ENCODE peak calls at places on chromosome 20, in ten cellular contexts. One of them, this sample, is unnamed.

GRCh38 chr20:51789434-51789833 is 12.9 kb downstream of the SALL4 start:
- DNase-seq in AG09319: no peak
- DNase-seq in transverse colon: no peak
- DNase-seq in stimulated activated CD4-positive, alpha-beta T cell treated with anti-CD3 and anti-CD28 coated beads, Interleukin-12 subunit alpha, Interleukin-12 subunit beta, amount 100 ng/mL, for 4 hours: no peak
- DNase-seq in HFFc6: no peak
- DNase-seq in H4: no peak
- DNase-seq in trophoblast cell: no peak
- DNase-seq in right atrium auricular region: no peak
- DNase-seq in activated T-helper 1 cell treated with anti-CD3 and anti-CD28 coated beads, Interleukin-2, amount 50 U/mL, for 16 hours: no peak
- DNase-seq in germinal center: no peak
- DNase-seq in this sample: no peak

GRCh38 chr20:37670426-37670825 is 23.4 kb upstream of the CTNNBL1 start:
- DNase-seq in AG09319: peak
- DNase-seq in transverse colon: peak
- DNase-seq in stimulated activated CD4-positive, alpha-beta T cell treated with anti-CD3 and anti-CD28 coated beads, Interleukin-12 subunit alpha, Interleukin-12 subunit beta, amount 100 ng/mL, for 4 hours: no peak
- DNase-seq in HFFc6: no peak
- DNase-seq in H4: no peak
- DNase-seq in trophoblast cell: no peak
- DNase-seq in right atrium auricular region: no peak
- DNase-seq in activated T-helper 1 cell treated with anti-CD3 and anti-CD28 coated beads, Interleukin-2, amount 50 U/mL, for 16 hours: no peak
- DNase-seq in germinal center: no peak
- DNase-seq in this sample: no peak

GRCh38 chr20:5570442-5570841 is 179.8 kb upstream of the SHLD1 start:
- DNase-seq in AG09319: no peak
- DNase-seq in transverse colon: no peak
- DNase-seq in stimulated activated CD4-positive, alpha-beta T cell treated with anti-CD3 and anti-CD28 coated beads, Interleukin-12 subunit alpha, Interleukin-12 subunit beta, amount 100 ng/mL, for 4 hours: no peak
- DNase-seq in HFFc6: no peak
- DNase-seq in H4: no peak
- DNase-seq in trophoblast cell: no peak
- DNase-seq in right atrium auricular region: no peak
- DNase-seq in activated T-helper 1 cell treated with anti-CD3 and anti-CD28 coated beads, Interleukin-2, amount 50 U/mL, for 16 hours: no peak
- DNase-seq in germinal center: peak
- DNase-seq in this sample: no peak

GRCh38 chr20:63278661-63279060 is 6.0 kb downstream of the ARFGAP1 start:
- DNase-seq in AG09319: no peak
- DNase-seq in transverse colon: no peak
- DNase-seq in stimulated activated CD4-positive, alpha-beta T cell treated with anti-CD3 and anti-CD28 coated beads, Interleukin-12 subunit alpha, Interleukin-12 subunit beta, amount 100 ng/mL, for 4 hours: no peak
- DNase-seq in HFFc6: no peak
- DNase-seq in H4: no peak
- DNase-seq in trophoblast cell: no peak
- DNase-seq in right atrium auricular region: no peak
- DNase-seq in activated T-helper 1 cell treated with anti-CD3 and anti-CD28 coated beads, Interleukin-2, amount 50 U/mL, for 16 hours: no peak
- DNase-seq in germinal center: no peak
- DNase-seq in this sample: no peak

GRCh38 chr20:63056236-63057132 is 49.7 kb upstream of the BHLHE23 start:
- DNase-seq in AG09319: no peak
- DNase-seq in transverse colon: peak
- DNase-seq in stimulated activated CD4-positive, alpha-beta T cell treated with anti-CD3 and anti-CD28 coated beads, Interleukin-12 subunit alpha, Interleukin-12 subunit beta, amount 100 ng/mL, for 4 hours: peak
- DNase-seq in HFFc6: peak
- DNase-seq in H4: peak
- DNase-seq in trophoblast cell: peak
- DNase-seq in right atrium auricular region: no peak
- DNase-seq in activated T-helper 1 cell treated with anti-CD3 and anti-CD28 coated beads, Interleukin-2, amount 50 U/mL, for 16 hours: peak
- DNase-seq in germinal center: peak
- DNase-seq in this sample: peak

GRCh38 chr20:38414769-38415450 is 20.2 kb downstream of the SNHG17 start:
- DNase-seq in AG09319: no peak
- DNase-seq in transverse colon: no peak
- DNase-seq in stimulated activated CD4-positive, alpha-beta T cell treated with anti-CD3 and anti-CD28 coated beads, Interleukin-12 subunit alpha, Interleukin-12 subunit beta, amount 100 ng/mL, for 4 hours: no peak
- DNase-seq in HFFc6: no peak
- DNase-seq in H4: no peak
- DNase-seq in trophoblast cell: no peak
- DNase-seq in right atrium auricular region: no peak
- DNase-seq in activated T-helper 1 cell treated with anti-CD3 and anti-CD28 coated beads, Interleukin-2, amount 50 U/mL, for 16 hours: no peak
- DNase-seq in germinal center: no peak
- DNase-seq in this sample: no peak

GRCh38 chr20:19274412-19275015 is 62.1 kb downstream of the SLC24A3 start:
- DNase-seq in AG09319: no peak
- DNase-seq in transverse colon: no peak
- DNase-seq in stimulated activated CD4-positive, alpha-beta T cell treated with anti-CD3 and anti-CD28 coated beads, Interleukin-12 subunit alpha, Interleukin-12 subunit beta, amount 100 ng/mL, for 4 hours: no peak
- DNase-seq in HFFc6: no peak
- DNase-seq in H4: no peak
- DNase-seq in trophoblast cell: no peak
- DNase-seq in right atrium auricular region: no peak
- DNase-seq in activated T-helper 1 cell treated with anti-CD3 and anti-CD28 coated beads, Interleukin-2, amount 50 U/mL, for 16 hours: no peak
- DNase-seq in germinal center: no peak
- DNase-seq in this sample: no peak

GRCh38 chr20:48198951-48199431 is 413.7 kb upstream of the SULF2 start:
- DNase-seq in AG09319: peak
- DNase-seq in transverse colon: no peak
- DNase-seq in stimulated activated CD4-positive, alpha-beta T cell treated with anti-CD3 and anti-CD28 coated beads, Interleukin-12 subunit alpha, Interleukin-12 subunit beta, amount 100 ng/mL, for 4 hours: no peak
- DNase-seq in HFFc6: no peak
- DNase-seq in H4: no peak
- DNase-seq in trophoblast cell: no peak
- DNase-seq in right atrium auricular region: no peak
- DNase-seq in activated T-helper 1 cell treated with anti-CD3 and anti-CD28 coated beads, Interleukin-2, amount 50 U/mL, for 16 hours: no peak
- DNase-seq in germinal center: no peak
- DNase-seq in this sample: no peak

GRCh38 chr20:4076671-4077070 is 61.3 kb upstream of the RNF24 start:
- DNase-seq in AG09319: no peak
- DNase-seq in transverse colon: no peak
- DNase-seq in stimulated activated CD4-positive, alpha-beta T cell treated with anti-CD3 and anti-CD28 coated beads, Interleukin-12 subunit alpha, Interleukin-12 subunit beta, amount 100 ng/mL, for 4 hours: no peak
- DNase-seq in HFFc6: peak
- DNase-seq in H4: peak
- DNase-seq in trophoblast cell: no peak
- DNase-seq in right atrium auricular region: peak
- DNase-seq in activated T-helper 1 cell treated with anti-CD3 and anti-CD28 coated beads, Interleukin-2, amount 50 U/mL, for 16 hours: no peak
- DNase-seq in germinal center: no peak
- DNase-seq in this sample: no peak

GRCh38 chr20:37885593-37886507 is 17.1 kb upstream of the VSTM2L start:
- DNase-seq in AG09319: no peak
- DNase-seq in transverse colon: no peak
- DNase-seq in stimulated activated CD4-positive, alpha-beta T cell treated with anti-CD3 and anti-CD28 coated beads, Interleukin-12 subunit alpha, Interleukin-12 subunit beta, amount 100 ng/mL, for 4 hours: no peak
- DNase-seq in HFFc6: no peak
- DNase-seq in H4: no peak
- DNase-seq in trophoblast cell: no peak
- DNase-seq in right atrium auricular region: no peak
- DNase-seq in activated T-helper 1 cell treated with anti-CD3 and anti-CD28 coated beads, Interleukin-2, amount 50 U/mL, for 16 hours: no peak
- DNase-seq in germinal center: no peak
- DNase-seq in this sample: no peak

GRCh38 chr20:13213335-13213734 is 7.7 kb upstream of the ISM1 start:
- DNase-seq in AG09319: no peak
- DNase-seq in transverse colon: no peak
- DNase-seq in stimulated activated CD4-positive, alpha-beta T cell treated with anti-CD3 and anti-CD28 coated beads, Interleukin-12 subunit alpha, Interleukin-12 subunit beta, amount 100 ng/mL, for 4 hours: no peak
- DNase-seq in HFFc6: no peak
- DNase-seq in H4: no peak
- DNase-seq in trophoblast cell: no peak
- DNase-seq in right atrium auricular region: no peak
- DNase-seq in activated T-helper 1 cell treated with anti-CD3 and anti-CD28 coated beads, Interleukin-2, amount 50 U/mL, for 16 hours: no peak
- DNase-seq in germinal center: no peak
- DNase-seq in this sample: no peak